ENCODE peak calls at places on chromosomes 16 and 17, in six cellular contexts. One of them, this sample, is unnamed.

GRCh38 chr17:57423541-57423940 is 167.2 kb downstream of the MSI2 start:
- DNase-seq in IMR-90: no peak
- DNase-seq in OCI-LY7: no peak
- DNase-seq in PC-3: no peak
- DNase-seq in fibroblast of lung: no peak
- DNase-seq in mammary epithelial cell: no peak
- DNase-seq in this sample: no peak

GRCh38 chr16:9555051-9555450 is 463.6 kb downstream of the HAPSTR1 start:
- DNase-seq in IMR-90: no peak
- DNase-seq in OCI-LY7: no peak
- DNase-seq in PC-3: no peak
- DNase-seq in fibroblast of lung: no peak
- DNase-seq in mammary epithelial cell: no peak
- DNase-seq in this sample: no peak

GRCh38 chr17:65560628-65561371 is 648 bp downstream of the AXIN2 start:
- DNase-seq in IMR-90: peak
- DNase-seq in OCI-LY7: peak
- DNase-seq in PC-3: peak
- DNase-seq in fibroblast of lung: peak
- DNase-seq in mammary epithelial cell: peak
- DNase-seq in this sample: peak

GRCh38 chr17:14737984-14738651 is 437.2 kb downstream of the HS3ST3B1 start:
- DNase-seq in IMR-90: peak
- DNase-seq in OCI-LY7: peak
- DNase-seq in PC-3: peak
- DNase-seq in fibroblast of lung: peak
- DNase-seq in mammary epithelial cell: peak
- DNase-seq in this sample: peak

GRCh38 chr17:13415877-13416416 is 185.8 kb downstream of the HS3ST3A1 start:
- DNase-seq in IMR-90: peak
- DNase-seq in OCI-LY7: no peak
- DNase-seq in PC-3: peak
- DNase-seq in fibroblast of lung: peak
- DNase-seq in mammary epithelial cell: peak
- DNase-seq in this sample: no peak

GRCh38 chr16:68800257-68800875 is 43.0 kb upstream of the TANGO6 start:
- DNase-seq in IMR-90: peak
- DNase-seq in OCI-LY7: peak
- DNase-seq in PC-3: peak
- DNase-seq in fibroblast of lung: peak
- DNase-seq in mammary epithelial cell: peak
- DNase-seq in this sample: peak

GRCh38 chr16:71672125-71672524 is 46.1 kb downstream of the MARVELD3 start:
- DNase-seq in IMR-90: no peak
- DNase-seq in OCI-LY7: no peak
- DNase-seq in PC-3: no peak
- DNase-seq in fibroblast of lung: no peak
- DNase-seq in mammary epithelial cell: no peak
- DNase-seq in this sample: peak

GRCh38 chr16:53099318-53100130 is 44.7 kb downstream of the CHD9 start:
- DNase-seq in IMR-90: peak
- DNase-seq in OCI-LY7: peak
- DNase-seq in PC-3: peak
- DNase-seq in fibroblast of lung: peak
- DNase-seq in mammary epithelial cell: peak
- DNase-seq in this sample: peak

GRCh38 chr17:29420128-29420527 is 30.0 kb downstream of the TAOK1 start:
- DNase-seq in IMR-90: no peak
- DNase-seq in OCI-LY7: no peak
- DNase-seq in PC-3: no peak
- DNase-seq in fibroblast of lung: no peak
- DNase-seq in mammary epithelial cell: no peak
- DNase-seq in this sample: no peak

GRCh38 chr17:39352511-39352910 is 48.9 kb downstream of the FBXL20 start:
- DNase-seq in IMR-90: no peak
- DNase-seq in OCI-LY7: no peak
- DNase-seq in PC-3: no peak
- DNase-seq in fibroblast of lung: peak
- DNase-seq in mammary epithelial cell: no peak
- DNase-seq in this sample: no peak

GRCh38 chr16:87602821-87603683 is 744 bp downstream of the JPH3 start:
- DNase-seq in IMR-90: no peak
- DNase-seq in OCI-LY7: no peak
- DNase-seq in PC-3: no peak
- DNase-seq in fibroblast of lung: no peak
- DNase-seq in mammary epithelial cell: no peak
- DNase-seq in this sample: peak

GRCh38 chr16:90057738-90058173 is 19.4 kb downstream of the PRDM7 start:
- DNase-seq in IMR-90: peak
- DNase-seq in OCI-LY7: no peak
- DNase-seq in PC-3: peak
- DNase-seq in fibroblast of lung: peak
- DNase-seq in mammary epithelial cell: peak
- DNase-seq in this sample: no peak

GRCh38 chr16:89605186-89605970 is 8.1 kb upstream of the DPEP1 start:
- DNase-seq in IMR-90: no peak
- DNase-seq in OCI-LY7: no peak
- DNase-seq in PC-3: no peak
- DNase-seq in fibroblast of lung: no peak
- DNase-seq in mammary epithelial cell: no peak
- DNase-seq in this sample: no peak

GRCh38 chr16:89365044-89365467 is 125.3 kb downstream of the ANKRD11 start:
- DNase-seq in IMR-90: peak
- DNase-seq in OCI-LY7: no peak
- DNase-seq in PC-3: peak
- DNase-seq in fibroblast of lung: no peak
- DNase-seq in mammary epithelial cell: peak
- DNase-seq in this sample: no peak

GRCh38 chr17:40015998-40016691 is 905 bp downstream of the CSF3 start:
- DNase-seq in IMR-90: no peak
- DNase-seq in OCI-LY7: no peak
- DNase-seq in PC-3: no peak
- DNase-seq in fibroblast of lung: no peak
- DNase-seq in mammary epithelial cell: no peak
- DNase-seq in this sample: no peak

GRCh38 chr16:88941051-88941932 is 35.7 kb downstream of the CBFA2T3 start:
- DNase-seq in IMR-90: no peak
- DNase-seq in OCI-LY7: peak
- DNase-seq in PC-3: no peak
- DNase-seq in fibroblast of lung: no peak
- DNase-seq in mammary epithelial cell: no peak
- DNase-seq in this sample: peak

GRCh38 chr17:71980171-71980570 is 140.6 kb upstream of the SOX9 start:
- DNase-seq in IMR-90: no peak
- DNase-seq in OCI-LY7: no peak
- DNase-seq in PC-3: no peak
- DNase-seq in fibroblast of lung: no peak
- DNase-seq in mammary epithelial cell: no peak
- DNase-seq in this sample: no peak

GRCh38 chr17:37084375-37084774 is 135.6 kb downstream of the AATF start:
- DNase-seq in IMR-90: no peak
- DNase-seq in OCI-LY7: no peak
- DNase-seq in PC-3: no peak
- DNase-seq in fibroblast of lung: no peak
- DNase-seq in mammary epithelial cell: no peak
- DNase-seq in this sample: no peak

GRCh38 chr17:77424585-77425344 is 284.0 kb downstream of the SEC14L1 start:
- DNase-seq in IMR-90: peak
- DNase-seq in OCI-LY7: peak
- DNase-seq in PC-3: no peak
- DNase-seq in fibroblast of lung: peak
- DNase-seq in mammary epithelial cell: no peak
- DNase-seq in this sample: no peak

GRCh38 chr17:77428020-77428781 is 287.4 kb downstream of the SEC14L1 start:
- DNase-seq in IMR-90: no peak
- DNase-seq in OCI-LY7: peak
- DNase-seq in PC-3: no peak
- DNase-seq in fibroblast of lung: no peak
- DNase-seq in mammary epithelial cell: no peak
- DNase-seq in this sample: no peak

GRCh38 chr17:77425791-77426641 is 285.2 kb downstream of the SEC14L1 start:
- DNase-seq in IMR-90: peak
- DNase-seq in OCI-LY7: no peak
- DNase-seq in PC-3: peak
- DNase-seq in fibroblast of lung: peak
- DNase-seq in mammary epithelial cell: peak
- DNase-seq in this sample: peak

GRCh38 chr17:77427471-77427991 is 286.8 kb downstream of the SEC14L1 start:
- DNase-seq in IMR-90: peak
- DNase-seq in OCI-LY7: no peak
- DNase-seq in PC-3: peak
- DNase-seq in fibroblast of lung: peak
- DNase-seq in mammary epithelial cell: peak
- DNase-seq in this sample: no peak

DNA sequence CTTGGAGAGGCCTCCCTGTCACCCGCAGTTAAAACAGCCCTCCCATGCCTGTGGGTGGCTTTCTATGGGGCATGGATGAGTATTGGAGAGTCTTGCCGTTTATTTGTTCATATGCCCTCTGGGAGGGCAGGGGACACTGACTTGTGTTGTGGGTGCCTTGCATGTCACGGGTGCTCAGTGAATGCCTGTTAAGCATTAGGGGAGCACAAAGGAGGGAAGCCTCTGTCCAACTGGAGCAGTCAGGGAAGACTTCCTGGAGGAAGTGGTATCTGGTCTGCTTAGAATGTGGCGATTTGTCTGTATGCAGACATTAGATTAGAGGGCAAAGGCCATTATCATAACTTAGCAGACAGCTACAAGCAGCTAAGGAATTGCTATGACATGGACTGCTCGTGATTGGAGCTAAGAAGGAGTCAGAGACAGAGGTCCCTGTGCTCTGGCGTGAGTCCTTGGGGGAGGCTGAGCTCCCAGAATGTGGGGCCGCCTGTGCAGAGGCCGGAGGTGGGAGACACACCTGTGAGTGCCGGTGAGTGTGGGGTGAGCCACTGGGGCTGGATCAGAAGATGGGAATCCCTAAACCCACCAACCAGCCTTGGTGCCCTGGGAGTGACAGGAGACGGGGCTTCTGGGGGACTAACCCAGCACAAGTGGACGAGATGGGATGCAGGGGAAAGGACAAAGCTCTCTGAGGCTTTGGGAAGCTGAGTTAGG is 286.1 kb downstream of the SEC14L1 start:
- DNase-seq in IMR-90: no peak
- DNase-seq in OCI-LY7: no peak
- DNase-seq in PC-3: no peak
- DNase-seq in fibroblast of lung: no peak
- DNase-seq in mammary epithelial cell: no peak
- DNase-seq in this sample: no peak
- H3K4me3 ChIP-seq in IMR-90: no peak
- H3K4me3 ChIP-seq in OCI-LY7: no peak
- H3K4me3 ChIP-seq in PC-3: no peak
- H3K4me3 ChIP-seq in fibroblast of lung: no peak
- H3K4me3 ChIP-seq in mammary epithelial cell: no peak
- H3K4me3 ChIP-seq in this sample: no peak

DNA sequence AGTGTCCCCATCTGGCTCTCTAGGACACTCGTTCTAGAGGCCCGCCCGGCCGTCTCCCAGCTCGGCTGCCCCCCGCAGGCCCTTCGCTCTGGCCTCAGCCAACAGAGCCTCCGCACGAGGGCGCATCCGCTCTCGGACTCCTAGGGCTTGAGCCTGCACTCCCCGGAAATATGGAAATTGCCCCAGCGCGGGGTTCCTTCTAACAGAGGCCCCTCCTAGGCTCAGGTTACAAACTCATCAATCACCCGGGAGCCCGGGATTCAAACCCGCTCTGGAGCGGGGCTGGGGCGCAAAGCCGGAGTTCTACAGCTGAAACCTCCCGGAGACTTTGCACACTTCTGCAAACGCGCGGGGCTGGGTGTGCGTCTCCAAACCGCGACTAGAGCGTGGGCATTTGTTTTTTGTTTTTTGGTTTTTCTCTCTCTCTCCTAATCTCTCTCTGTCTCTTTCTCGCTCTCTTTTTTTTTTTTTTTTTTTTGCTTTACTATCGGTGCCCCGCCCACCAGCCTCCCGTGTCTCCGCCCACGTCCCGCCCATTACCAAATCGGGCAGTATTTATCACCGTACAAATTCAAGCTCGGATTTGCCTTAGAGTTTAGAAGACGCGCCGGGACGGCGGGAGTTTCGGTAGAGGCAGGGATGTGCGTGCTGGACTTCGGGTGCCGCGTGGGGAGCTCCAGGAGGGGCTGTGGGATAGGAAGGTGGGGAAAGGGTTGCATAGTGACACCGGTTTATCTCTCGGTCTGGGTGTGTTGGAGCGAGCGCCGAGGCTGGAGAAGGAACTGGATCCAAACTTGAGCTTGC is 2.4 kb upstream of the FOXL1 start:
- DNase-seq in IMR-90: peak
- DNase-seq in OCI-LY7: peak
- DNase-seq in PC-3: peak
- DNase-seq in fibroblast of lung: peak
- DNase-seq in mammary epithelial cell: peak
- DNase-seq in this sample: peak
- H3K4me2 ChIP-seq in IMR-90: peak
- H3K4me2 ChIP-seq in OCI-LY7: peak
- H3K4me2 ChIP-seq in PC-3: peak
- H3K4me2 ChIP-seq in fibroblast of lung: peak
- H3K4me2 ChIP-seq in mammary epithelial cell: peak
- H3K4me2 ChIP-seq in this sample: peak

GRCh38 chr17:8151120-8151640 is 1.0 kb downstream of the PER1 start:
- DNase-seq in IMR-90: peak
- DNase-seq in OCI-LY7: peak
- DNase-seq in PC-3: peak
- DNase-seq in fibroblast of lung: peak
- DNase-seq in mammary epithelial cell: peak
- DNase-seq in this sample: peak
- TF ChIP-seq CTCF in IMR-90: no peak
- TF ChIP-seq CTCF in OCI-LY7: no peak
- TF ChIP-seq CTCF in PC-3: no peak
- TF ChIP-seq CTCF in fibroblast of lung: no peak
- TF ChIP-seq CTCF in mammary epithelial cell: no peak
- TF ChIP-seq CTCF in this sample: no peak

GRCh38 chr16:2036200-2036966 is 9.7 kb downstream of the NHERF2 start:
- DNase-seq in IMR-90: no peak
- DNase-seq in OCI-LY7: no peak
- DNase-seq in PC-3: no peak
- DNase-seq in fibroblast of lung: no peak
- DNase-seq in mammary epithelial cell: no peak
- DNase-seq in this sample: no peak
- H3K4me3 ChIP-seq in IMR-90: no peak
- H3K4me3 ChIP-seq in OCI-LY7: no peak
- H3K4me3 ChIP-seq in PC-3: peak
- H3K4me3 ChIP-seq in fibroblast of lung: no peak
- H3K4me3 ChIP-seq in mammary epithelial cell: no peak
- H3K4me3 ChIP-seq in this sample: no peak

DNA sequence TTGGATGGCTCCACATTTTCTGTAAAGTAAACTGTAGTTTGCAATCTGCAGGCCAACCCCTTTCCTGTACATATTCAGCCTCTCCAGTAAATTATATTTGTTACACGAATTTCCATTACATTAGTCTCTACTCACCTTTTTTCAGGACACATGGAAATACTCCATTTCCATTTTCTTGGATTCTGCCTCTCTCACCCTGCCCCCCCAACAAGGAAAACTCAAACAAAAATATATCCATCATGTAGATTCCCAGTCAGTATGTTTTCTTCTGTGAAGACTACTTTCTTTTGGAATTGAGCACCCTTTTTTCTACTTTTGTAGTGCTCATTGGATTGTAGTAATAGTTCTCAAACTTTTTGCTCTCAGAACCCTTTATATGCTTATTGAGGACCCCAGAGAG is 2.9 kb downstream of the PPM1D start:
- DNase-seq in IMR-90: no peak
- DNase-seq in OCI-LY7: no peak
- DNase-seq in PC-3: no peak
- DNase-seq in fibroblast of lung: no peak
- DNase-seq in mammary epithelial cell: no peak
- DNase-seq in this sample: no peak
- H3K4me2 ChIP-seq in IMR-90: peak
- H3K4me2 ChIP-seq in OCI-LY7: peak
- H3K4me2 ChIP-seq in PC-3: peak
- H3K4me2 ChIP-seq in fibroblast of lung: peak
- H3K4me2 ChIP-seq in mammary epithelial cell: peak
- H3K4me2 ChIP-seq in this sample: peak

GRCh38 chr17:75806822-75807500 is 22.4 kb downstream of the UNK start:
- DNase-seq in IMR-90: no peak
- DNase-seq in OCI-LY7: no peak
- DNase-seq in PC-3: no peak
- DNase-seq in fibroblast of lung: no peak
- DNase-seq in mammary epithelial cell: no peak
- DNase-seq in this sample: no peak
- TF ChIP-seq CTCF in IMR-90: no peak
- TF ChIP-seq CTCF in OCI-LY7: no peak
- TF ChIP-seq CTCF in PC-3: no peak
- TF ChIP-seq CTCF in fibroblast of lung: no peak
- TF ChIP-seq CTCF in mammary epithelial cell: no peak
- TF ChIP-seq CTCF in this sample: no peak